ENCODE peak calls at places on chromosomes 2 and 18, in six cellular contexts. E is RWPE2, W is posterior cingulate gyrus, O is foreskin melanocyte, R is foreskin fibroblast, Z is brain microvascular endothelial cell. V is an unnamed sample.

GRCh38 chr2:84832772-84833461 is 48.0 kb downstream of the TRABD2A start:
- DNase-seq in E (no peak), W (no peak), O (no peak), R (no peak), Z (no peak), V (no peak)

GRCh38 chr18:31624892-31625640 is 33.4 kb downstream of the TTR start:
- DNase-seq in E (no peak), W (no peak), O (no peak), R (no peak), Z (no peak), V (no peak)

GRCh38 chr2:83186050-83186790 is 1272.9 kb downstream of the SUCLG1 start:
- DNase-seq in E (no peak), W (no peak), O (no peak), R (no peak), Z (no peak), V (no peak)

GRCh38 chr18:805755-806110 is 6.3 kb downstream of the YES1 start:
- DNase-seq in E (no peak), W (no peak), O (no peak), R (no peak), Z (no peak), V (no peak)

GRCh38 chr18:64207818-64208217 is 58.9 kb upstream of the LINC00305 start:
- DNase-seq in E (no peak), W (no peak), O (no peak), R (no peak), Z (no peak), V (no peak)

GRCh38 chr2:163210430-163210918 is 371.9 kb upstream of the KCNH7 start:
- DNase-seq in E (no peak), W (no peak), O (no peak), R (peak), Z (peak), V (no peak)

GRCh38 chr2:128091691-128092050 is 671 bp downstream of the UGGT1 start:
- DNase-seq in E (no peak), W (no peak), O (no peak), R (peak), Z (no peak), V (no peak)

GRCh38 chr2:163455815-163456214 is 280.0 kb downstream of the FIGN start:
- DNase-seq in E (no peak), W (no peak), O (no peak), R (no peak), Z (no peak), V (no peak)

GRCh38 chr2:64846175-64846574 is 143.0 kb upstream of the SLC1A4 start:
- DNase-seq in E (no peak), W (no peak), O (no peak), R (peak), Z (no peak), V (no peak)

GRCh38 chr2:70248810-70249438 is 496 bp upstream of the TIA1 start:
- DNase-seq in E (peak), W (peak), O (no peak), R (no peak), Z (peak), V (no peak)

GRCh38 chr2:158463496-158464095 is 6.8 kb downstream of the PKP4 start:
- DNase-seq in E (no peak), W (no peak), O (no peak), R (peak), Z (no peak), V (no peak)

GRCh38 chr2:45210466-45211195 is 201.4 kb upstream of the SIX2 start:
- DNase-seq in E (no peak), W (no peak), O (no peak), R (peak), Z (no peak), V (no peak)

GRCh38 chr2:221397179-221397578 is 174.9 kb downstream of the EPHA4 start:
- DNase-seq in E (no peak), W (no peak), O (no peak), R (peak), Z (no peak), V (no peak)

GRCh38 chr18:63363951-63364350 is 3.1 kb downstream of the KDSR start:
- DNase-seq in E (no peak), W (no peak), O (no peak), R (no peak), Z (no peak), V (no peak)

GRCh38 chr2:100017633-100018032 is 124.8 kb downstream of the AFF3 start:
- DNase-seq in E (no peak), W (no peak), O (no peak), R (peak), Z (no peak), V (no peak)

GRCh38 chr2:130963849-130964793 is 127.4 kb downstream of the ARHGEF4 start:
- DNase-seq in E (no peak), W (peak), O (no peak), R (peak), Z (no peak), V (no peak)

GRCh38 chr18:68414407-68414806 is 300.5 kb downstream of the TMX3 start:
- DNase-seq in E (no peak), W (no peak), O (no peak), R (no peak), Z (no peak), V (no peak)

GRCh38 chr18:67783215-67783946 is 266.9 kb upstream of the DSEL start:
- DNase-seq in E (no peak), W (no peak), O (no peak), R (peak), Z (peak), V (no peak)

V was measured in upper lobe of left lung.